ENCODE peak calls at places on chromosomes 11 and 22, in five cellular contexts. W is body of pancreas, X is lower leg skin, A is omental fat pad, H is fibroblast of the aortic adventitia. B is an unnamed sample.

GRCh38 chr11:12434255-12434654 is 56.9 kb downstream of the PARVA start:
- DNase-seq in W (peak; percentile 26), X (no peak), A (no peak), H (no peak), B (no peak)

GRCh38 chr11:35617687-35618496 is at the start of gene FJX1:
- DNase-seq in W (peak; percentile 48), X (peak; percentile 86), A (no peak), H (peak; percentile 92), B (no peak)

GRCh38 chr22:35531695-35532094 is 8.9 kb upstream of the RASD2 start:
- DNase-seq in W (no peak), X (no peak), A (no peak), H (no peak), B (no peak)

GRCh38 chr11:25038131-25038530 is 541.3 kb downstream of the LUZP2 start:
- DNase-seq in W (no peak), X (no peak), A (no peak), H (no peak), B (no peak)

GRCh38 chr11:8717876-8718753 is 35.5 kb downstream of the RPL27A start:
- DNase-seq in W (peak; percentile 77), X (no peak), A (no peak), H (peak; percentile 89), B (no peak)

GRCh38 chr11:3215346-3216026 is 3.1 kb downstream of the MRGPRG start:
- DNase-seq in W (peak; percentile 7), X (no peak), A (no peak), H (no peak), B (no peak)

GRCh38 chr22:33314316-33314715 is 256.1 kb upstream of the SYN3 start:
- DNase-seq in W (no peak), X (no peak), A (no peak), H (no peak), B (no peak)

GRCh38 chr22:44805663-44806062 is 53.3 kb downstream of the ARHGAP8 start:
- DNase-seq in W (no peak), X (no peak), A (no peak), H (no peak), B (no peak)

GRCh38 chr11:78030429-78031325 is 7.6 kb upstream of the KCTD14 start:
- DNase-seq in W (peak; percentile 91), X (no peak), A (no peak), H (peak; percentile 68), B (no peak)

GRCh38 chr11:75100314-75100713 is 3.6 kb upstream of the OR2AT4 start:
- DNase-seq in W (no peak), X (no peak), A (no peak), H (peak; percentile 51), B (no peak)

GRCh38 chr11:133844217-133844616 is 1.1 kb downstream of the SPATA19 start:
- DNase-seq in W (no peak), X (peak; percentile 80), A (no peak), H (no peak), B (no peak)

GRCh38 chr11:33779849-33780528 is 5.7 kb upstream of the FBXO3 start:
- DNase-seq in W (peak; percentile 32), X (no peak), A (no peak), H (peak; percentile 87), B (no peak)

GRCh38 chr11:115939726-115940421 is 435.7 kb upstream of the CADM1 start:
- DNase-seq in W (no peak), X (no peak), A (no peak), H (no peak), B (no peak)

DNA sequence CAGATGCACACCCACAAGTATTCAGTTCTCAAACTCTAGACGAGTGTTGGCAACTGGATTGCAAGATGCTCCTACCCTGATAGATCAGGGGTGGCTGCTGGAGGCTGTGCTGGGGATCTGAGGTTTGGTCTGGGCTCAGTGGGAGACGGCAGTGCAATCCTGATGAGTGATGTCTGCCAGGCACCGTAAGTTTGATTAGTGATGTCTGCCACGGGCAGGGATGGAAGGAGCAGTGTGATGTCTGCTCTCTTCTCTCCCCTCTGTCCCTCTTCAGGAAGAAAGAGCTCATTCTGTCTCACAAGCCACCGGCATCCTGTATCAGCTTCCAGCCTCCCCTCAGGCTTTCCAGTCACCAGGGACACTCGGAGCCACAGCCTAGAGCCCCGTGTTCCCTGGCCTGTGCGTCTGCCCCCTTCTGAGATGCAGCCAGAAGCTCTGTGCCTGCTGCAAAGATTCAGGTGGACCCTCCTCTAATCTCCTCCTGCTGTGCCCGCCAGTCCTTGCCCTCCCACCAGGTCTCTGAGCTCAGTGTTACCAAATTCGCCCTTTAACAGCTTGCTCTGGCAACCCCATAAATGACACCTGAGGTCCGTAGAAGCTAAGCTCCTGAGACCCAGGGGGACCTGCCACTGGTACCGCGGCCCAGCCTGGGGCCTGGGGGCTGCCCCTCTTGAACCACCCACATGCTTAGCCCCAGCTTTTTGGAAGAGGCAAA is 19.9 kb downstream of the TP53I11 start:
- DNase-seq in W (no peak), X (no peak), A (no peak), H (no peak), B (no peak)
- TF ChIP-seq CTCF in W (no peak), X (no peak), A (no peak), H (no peak), B (no peak)

GRCh38 chr11:105152556-105152955 is 13.0 kb upstream of the CARD18 start:
- DNase-seq in W (no peak), X (no peak), A (no peak), H (no peak), B (no peak)
- TF ChIP-seq CTCF in W (no peak), X (no peak), A (no peak), H (no peak), B (no peak)

GRCh38 chr11:119041821-119042514 is 11.3 kb upstream of the SLC37A4 start:
- DNase-seq in W (no peak), X (no peak), A (no peak), H (no peak), B (no peak)

GRCh38 chr11:119048644-119049043 is 8.4 kb downstream of the HYOU1 start:
- DNase-seq in W (no peak), X (no peak), A (no peak), H (no peak), B (no peak)

GRCh38 chr11:119046489-119046888 is 10.5 kb downstream of the HYOU1 start:
- DNase-seq in W (no peak), X (no peak), A (no peak), H (no peak), B (no peak)

GRCh38 chr11:119047205-119047604 is 9.8 kb downstream of the HYOU1 start:
- DNase-seq in W (no peak), X (no peak), A (no peak), H (no peak), B (no peak)

GRCh38 chr11:119044708-119045107 is 12.3 kb downstream of the HYOU1 start:
- DNase-seq in W (no peak), X (no peak), A (no peak), H (no peak), B (no peak)
- TF ChIP-seq CTCF in W (no peak), X (no peak), A (no peak), H (peak; percentile 20), B (no peak)

DNA sequence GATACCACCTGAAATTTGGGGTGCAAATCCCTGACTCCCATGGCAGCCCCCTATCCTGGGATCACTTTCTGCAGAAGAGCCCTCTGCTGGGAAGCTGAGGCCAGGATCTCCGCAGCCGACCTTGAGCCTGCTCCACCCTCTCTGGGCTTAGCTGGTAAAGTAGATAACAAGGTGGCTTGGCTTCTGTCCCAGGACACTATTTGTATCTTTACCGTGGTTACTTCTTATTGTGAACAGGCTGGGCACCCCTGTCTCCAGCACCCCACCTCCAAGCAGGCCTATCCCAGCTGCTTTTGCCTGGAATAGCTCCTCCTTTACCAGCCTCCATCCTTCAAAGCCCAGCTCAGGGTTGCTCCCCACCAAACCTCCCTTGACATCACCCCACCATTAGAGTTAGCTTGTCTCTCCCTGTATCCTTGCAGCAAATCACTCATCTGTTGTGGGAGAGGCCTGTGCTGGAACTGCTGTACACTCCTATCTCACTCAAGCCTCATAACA is 35.2 kb upstream of the P2RY2 start:
- DNase-seq in W (peak; percentile 68), X (no peak), A (no peak), H (peak; percentile 22), B (no peak)
- TF ChIP-seq CTCF in W (no peak), X (no peak), A (no peak), H (no peak), B (no peak)

GRCh38 chr11:122850076-122850631 is 11.9 kb downstream of the CRTAM start:
- DNase-seq in W (no peak), X (no peak), A (no peak), H (peak; percentile 31), B (peak; percentile 58)
- TF ChIP-seq CTCF in W (no peak), X (no peak), A (no peak), H (no peak), B (no peak)

DNA sequence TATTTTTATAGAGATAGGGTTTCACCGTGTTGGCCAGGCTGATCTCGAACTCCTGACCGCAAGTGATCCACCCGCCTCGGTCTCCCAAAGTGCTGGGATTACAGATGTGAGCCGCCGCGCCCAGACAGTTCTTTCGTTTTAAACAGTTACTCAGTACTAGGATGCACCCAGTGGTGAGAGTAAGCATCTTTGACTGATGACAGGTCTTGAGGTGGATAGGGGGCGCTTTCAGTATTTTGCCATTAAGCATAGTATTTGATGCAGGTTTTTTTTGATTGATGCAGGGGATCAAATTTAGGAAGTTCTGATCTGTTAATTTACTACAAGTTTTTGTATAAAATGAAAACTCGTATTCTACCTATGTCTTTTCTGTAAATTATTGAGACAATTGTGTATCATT is 13.2 kb upstream of the TRIM34 start:
- DNase-seq in W (no peak), X (no peak), A (no peak), H (no peak), B (no peak)
- TF ChIP-seq CTCF in W (no peak), X (no peak), A (no peak), H (no peak), B (no peak)

DNA sequence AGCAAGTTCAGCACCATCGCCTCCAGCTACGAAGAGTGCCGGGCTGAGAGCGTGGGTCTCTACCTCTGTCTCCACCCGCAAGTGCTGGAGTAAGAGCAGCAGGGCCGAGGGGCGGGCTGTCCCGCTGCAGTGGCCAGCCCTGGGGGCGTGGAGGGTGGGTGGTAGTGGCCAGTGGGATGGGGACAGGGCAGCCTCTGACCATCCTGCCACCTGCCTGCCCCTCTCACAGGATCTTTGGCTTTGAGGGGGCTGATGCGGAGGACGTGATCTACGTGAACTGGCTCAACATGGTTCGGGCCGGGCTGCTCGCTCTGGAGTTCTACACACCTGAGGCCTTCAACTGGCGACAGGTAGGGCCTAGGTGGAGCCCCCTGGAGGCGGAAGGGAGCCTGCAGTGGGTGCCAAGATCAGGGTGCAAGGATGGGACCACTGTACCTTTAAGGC is 15.0 kb upstream of the BBS1 start:
- DNase-seq in W (no peak), X (no peak), A (no peak), H (no peak), B (no peak)
- TF ChIP-seq CTCF in W (no peak), X (no peak), A (no peak), H (peak; percentile 22), B (no peak)

B was measured in natural killer cell.